ENCODE peak calls at places on chromosomes 12 and 14, in ten cellular contexts. One of them, this sample, is unnamed.
A peak's percentile ranks its signal among the peaks of the same experiment; 100 is the strongest.

GRCh38 chr14:41873379-41874034 is 266.8 kb downstream of the LRFN5 start:
- DNase-seq in body of pancreas: no peak
- DNase-seq in CD4-positive, alpha-beta T cell: no peak
- DNase-seq in NK-92 treated with Interleukin-12 subunit alpha and Interleukin-12 subunit beta, amount 100 ng/mL, for 24 hours: no peak
- DNase-seq in A549: no peak
- DNase-seq in iPS-NIHi11: peak; percentile 5
- DNase-seq in HT1080: no peak
- DNase-seq in T follicular helper cell: no peak
- DNase-seq in Calu3: no peak
- DNase-seq in GM03348: peak; percentile 3
- DNase-seq in this sample: no peak

GRCh38 chr12:131505561-131505960 is 205.3 kb upstream of the SFSWAP start:
- DNase-seq in body of pancreas: no peak
- DNase-seq in CD4-positive, alpha-beta T cell: no peak
- DNase-seq in NK-92 treated with Interleukin-12 subunit alpha and Interleukin-12 subunit beta, amount 100 ng/mL, for 24 hours: no peak
- DNase-seq in A549: no peak
- DNase-seq in iPS-NIHi11: no peak
- DNase-seq in HT1080: no peak
- DNase-seq in T follicular helper cell: no peak
- DNase-seq in Calu3: no peak
- DNase-seq in GM03348: no peak
- DNase-seq in this sample: no peak

GRCh38 chr12:57604454-57605307 is at the start of gene DTX3:
- DNase-seq in body of pancreas: peak; percentile 70
- DNase-seq in CD4-positive, alpha-beta T cell: peak; percentile 21
- DNase-seq in NK-92 treated with Interleukin-12 subunit alpha and Interleukin-12 subunit beta, amount 100 ng/mL, for 24 hours: peak; percentile 6
- DNase-seq in A549: no peak
- DNase-seq in iPS-NIHi11: peak; percentile 79
- DNase-seq in HT1080: no peak
- DNase-seq in T follicular helper cell: no peak
- DNase-seq in Calu3: peak; percentile 42
- DNase-seq in GM03348: peak; percentile 72
- DNase-seq in this sample: no peak

GRCh38 chr12:69719336-69720316 is 19.0 kb upstream of the RAB3IP start:
- DNase-seq in body of pancreas: no peak
- DNase-seq in CD4-positive, alpha-beta T cell: no peak
- DNase-seq in NK-92 treated with Interleukin-12 subunit alpha and Interleukin-12 subunit beta, amount 100 ng/mL, for 24 hours: no peak
- DNase-seq in A549: no peak
- DNase-seq in iPS-NIHi11: no peak
- DNase-seq in HT1080: no peak
- DNase-seq in T follicular helper cell: no peak
- DNase-seq in Calu3: no peak
- DNase-seq in GM03348: no peak
- DNase-seq in this sample: no peak

GRCh38 chr14:24394275-24394674 is 4.5 kb upstream of the NYNRIN start:
- DNase-seq in body of pancreas: no peak
- DNase-seq in CD4-positive, alpha-beta T cell: no peak
- DNase-seq in NK-92 treated with Interleukin-12 subunit alpha and Interleukin-12 subunit beta, amount 100 ng/mL, for 24 hours: no peak
- DNase-seq in A549: peak; percentile 14
- DNase-seq in iPS-NIHi11: no peak
- DNase-seq in HT1080: no peak
- DNase-seq in T follicular helper cell: no peak
- DNase-seq in Calu3: no peak
- DNase-seq in GM03348: no peak
- DNase-seq in this sample: no peak

GRCh38 chr14:93891756-93892504 is 35.2 kb upstream of the FAM181A start:
- DNase-seq in body of pancreas: no peak
- DNase-seq in CD4-positive, alpha-beta T cell: no peak
- DNase-seq in NK-92 treated with Interleukin-12 subunit alpha and Interleukin-12 subunit beta, amount 100 ng/mL, for 24 hours: no peak
- DNase-seq in A549: no peak
- DNase-seq in iPS-NIHi11: peak; percentile 38
- DNase-seq in HT1080: no peak
- DNase-seq in T follicular helper cell: no peak
- DNase-seq in Calu3: peak; percentile 43
- DNase-seq in GM03348: no peak
- DNase-seq in this sample: no peak

GRCh38 chr14:68625366-68626090 is 167.3 kb downstream of the ZFP36L1 start:
- DNase-seq in body of pancreas: no peak
- DNase-seq in CD4-positive, alpha-beta T cell: no peak
- DNase-seq in NK-92 treated with Interleukin-12 subunit alpha and Interleukin-12 subunit beta, amount 100 ng/mL, for 24 hours: no peak
- DNase-seq in A549: no peak
- DNase-seq in iPS-NIHi11: no peak
- DNase-seq in HT1080: no peak
- DNase-seq in T follicular helper cell: no peak
- DNase-seq in Calu3: no peak
- DNase-seq in GM03348: no peak
- DNase-seq in this sample: no peak

GRCh38 chr12:89919241-89919906 is 210.7 kb upstream of the ATP2B1 start:
- DNase-seq in body of pancreas: no peak
- DNase-seq in CD4-positive, alpha-beta T cell: no peak
- DNase-seq in NK-92 treated with Interleukin-12 subunit alpha and Interleukin-12 subunit beta, amount 100 ng/mL, for 24 hours: no peak
- DNase-seq in A549: no peak
- DNase-seq in iPS-NIHi11: no peak
- DNase-seq in HT1080: no peak
- DNase-seq in T follicular helper cell: no peak
- DNase-seq in Calu3: peak; percentile 26
- DNase-seq in GM03348: no peak
- DNase-seq in this sample: no peak

GRCh38 chr12:3119745-3120660 is 42.8 kb downstream of the TSPAN9 start:
- DNase-seq in body of pancreas: peak; percentile 86
- DNase-seq in CD4-positive, alpha-beta T cell: no peak
- DNase-seq in NK-92 treated with Interleukin-12 subunit alpha and Interleukin-12 subunit beta, amount 100 ng/mL, for 24 hours: no peak
- DNase-seq in A549: no peak
- DNase-seq in iPS-NIHi11: peak; percentile 62
- DNase-seq in HT1080: no peak
- DNase-seq in T follicular helper cell: no peak
- DNase-seq in Calu3: no peak
- DNase-seq in GM03348: peak; percentile 68
- DNase-seq in this sample: no peak

GRCh38 chr14:99876406-99876805 is 83.2 kb downstream of the EML1 start:
- DNase-seq in body of pancreas: no peak
- DNase-seq in CD4-positive, alpha-beta T cell: no peak
- DNase-seq in NK-92 treated with Interleukin-12 subunit alpha and Interleukin-12 subunit beta, amount 100 ng/mL, for 24 hours: no peak
- DNase-seq in A549: no peak
- DNase-seq in iPS-NIHi11: no peak
- DNase-seq in HT1080: no peak
- DNase-seq in T follicular helper cell: no peak
- DNase-seq in Calu3: no peak
- DNase-seq in GM03348: no peak
- DNase-seq in this sample: no peak

GRCh38 chr12:78036889-78037288 is 206.2 kb downstream of the NAV3 start:
- DNase-seq in body of pancreas: no peak
- DNase-seq in CD4-positive, alpha-beta T cell: no peak
- DNase-seq in NK-92 treated with Interleukin-12 subunit alpha and Interleukin-12 subunit beta, amount 100 ng/mL, for 24 hours: no peak
- DNase-seq in A549: no peak
- DNase-seq in iPS-NIHi11: no peak
- DNase-seq in HT1080: no peak
- DNase-seq in T follicular helper cell: no peak
- DNase-seq in Calu3: no peak
- DNase-seq in GM03348: no peak
- DNase-seq in this sample: no peak

GRCh38 chr14:95143813-95144620 is 13.3 kb downstream of the DICER1 start:
- DNase-seq in body of pancreas: no peak
- DNase-seq in CD4-positive, alpha-beta T cell: no peak
- DNase-seq in NK-92 treated with Interleukin-12 subunit alpha and Interleukin-12 subunit beta, amount 100 ng/mL, for 24 hours: no peak
- DNase-seq in A549: no peak
- DNase-seq in iPS-NIHi11: no peak
- DNase-seq in HT1080: no peak
- DNase-seq in T follicular helper cell: no peak
- DNase-seq in Calu3: no peak
- DNase-seq in GM03348: peak; percentile 23
- DNase-seq in this sample: no peak

GRCh38 chr12:52604859-52605258 is 3.6 kb upstream of the KRT72 start:
- DNase-seq in body of pancreas: no peak
- DNase-seq in CD4-positive, alpha-beta T cell: no peak
- DNase-seq in NK-92 treated with Interleukin-12 subunit alpha and Interleukin-12 subunit beta, amount 100 ng/mL, for 24 hours: no peak
- DNase-seq in A549: peak; percentile 27
- DNase-seq in iPS-NIHi11: no peak
- DNase-seq in HT1080: peak; percentile 17
- DNase-seq in T follicular helper cell: no peak
- DNase-seq in Calu3: no peak
- DNase-seq in GM03348: no peak
- DNase-seq in this sample: no peak

GRCh38 chr12:88298014-88298682 is 156.0 kb downstream of the TMTC3 start:
- DNase-seq in body of pancreas: no peak
- DNase-seq in CD4-positive, alpha-beta T cell: no peak
- DNase-seq in NK-92 treated with Interleukin-12 subunit alpha and Interleukin-12 subunit beta, amount 100 ng/mL, for 24 hours: no peak
- DNase-seq in A549: no peak
- DNase-seq in iPS-NIHi11: no peak
- DNase-seq in HT1080: no peak
- DNase-seq in T follicular helper cell: no peak
- DNase-seq in Calu3: no peak
- DNase-seq in GM03348: no peak
- DNase-seq in this sample: no peak

GRCh38 chr14:69769623-69770022 is 2.7 kb downstream of the SRSF5 start:
- DNase-seq in body of pancreas: peak; percentile 37
- DNase-seq in CD4-positive, alpha-beta T cell: no peak
- DNase-seq in NK-92 treated with Interleukin-12 subunit alpha and Interleukin-12 subunit beta, amount 100 ng/mL, for 24 hours: no peak
- DNase-seq in A549: no peak
- DNase-seq in iPS-NIHi11: no peak
- DNase-seq in HT1080: no peak
- DNase-seq in T follicular helper cell: no peak
- DNase-seq in Calu3: no peak
- DNase-seq in GM03348: no peak
- DNase-seq in this sample: no peak

GRCh38 chr14:74653386-74654138 is 41.5 kb upstream of the LTBP2 start:
- DNase-seq in body of pancreas: no peak
- DNase-seq in CD4-positive, alpha-beta T cell: no peak
- DNase-seq in NK-92 treated with Interleukin-12 subunit alpha and Interleukin-12 subunit beta, amount 100 ng/mL, for 24 hours: no peak
- DNase-seq in A549: no peak
- DNase-seq in iPS-NIHi11: no peak
- DNase-seq in HT1080: no peak
- DNase-seq in T follicular helper cell: no peak
- DNase-seq in Calu3: no peak
- DNase-seq in GM03348: peak; percentile 39
- DNase-seq in this sample: no peak

GRCh38 chr14:34237098-34237497 is 224.9 kb downstream of the SPTSSA start:
- DNase-seq in body of pancreas: no peak
- DNase-seq in CD4-positive, alpha-beta T cell: no peak
- DNase-seq in NK-92 treated with Interleukin-12 subunit alpha and Interleukin-12 subunit beta, amount 100 ng/mL, for 24 hours: no peak
- DNase-seq in A549: peak; percentile 33
- DNase-seq in iPS-NIHi11: no peak
- DNase-seq in HT1080: no peak
- DNase-seq in T follicular helper cell: no peak
- DNase-seq in Calu3: no peak
- DNase-seq in GM03348: no peak
- DNase-seq in this sample: no peak

GRCh38 chr14:61992139-61992538 is 229.9 kb downstream of the SNAPC1 start:
- DNase-seq in body of pancreas: no peak
- DNase-seq in CD4-positive, alpha-beta T cell: no peak
- DNase-seq in NK-92 treated with Interleukin-12 subunit alpha and Interleukin-12 subunit beta, amount 100 ng/mL, for 24 hours: no peak
- DNase-seq in A549: no peak
- DNase-seq in iPS-NIHi11: no peak
- DNase-seq in HT1080: no peak
- DNase-seq in T follicular helper cell: no peak
- DNase-seq in Calu3: no peak
- DNase-seq in GM03348: no peak
- DNase-seq in this sample: no peak

GRCh38 chr14:103444837-103445524 is 59.8 kb downstream of the MARK3 start:
- DNase-seq in body of pancreas: no peak
- DNase-seq in CD4-positive, alpha-beta T cell: no peak
- DNase-seq in NK-92 treated with Interleukin-12 subunit alpha and Interleukin-12 subunit beta, amount 100 ng/mL, for 24 hours: no peak
- DNase-seq in A549: peak; percentile 29
- DNase-seq in iPS-NIHi11: no peak
- DNase-seq in HT1080: no peak
- DNase-seq in T follicular helper cell: no peak
- DNase-seq in Calu3: no peak
- DNase-seq in GM03348: no peak
- DNase-seq in this sample: no peak

GRCh38 chr14:100860556-100861187 is 34.8 kb downstream of the MEG3 start:
- DNase-seq in body of pancreas: no peak
- DNase-seq in CD4-positive, alpha-beta T cell: no peak
- DNase-seq in NK-92 treated with Interleukin-12 subunit alpha and Interleukin-12 subunit beta, amount 100 ng/mL, for 24 hours: no peak
- DNase-seq in A549: no peak
- DNase-seq in iPS-NIHi11: no peak
- DNase-seq in HT1080: no peak
- DNase-seq in T follicular helper cell: no peak
- DNase-seq in Calu3: no peak
- DNase-seq in GM03348: no peak
- DNase-seq in this sample: no peak

GRCh38 chr14:71523630-71524320 is 408.5 kb upstream of the RGS6 start:
- DNase-seq in body of pancreas: no peak
- DNase-seq in CD4-positive, alpha-beta T cell: no peak
- DNase-seq in NK-92 treated with Interleukin-12 subunit alpha and Interleukin-12 subunit beta, amount 100 ng/mL, for 24 hours: no peak
- DNase-seq in A549: no peak
- DNase-seq in iPS-NIHi11: no peak
- DNase-seq in HT1080: no peak
- DNase-seq in T follicular helper cell: no peak
- DNase-seq in Calu3: no peak
- DNase-seq in GM03348: no peak
- DNase-seq in this sample: no peak

GRCh38 chr12:130236421-130236820 is 74.2 kb downstream of the FZD10 start:
- DNase-seq in body of pancreas: no peak
- DNase-seq in CD4-positive, alpha-beta T cell: no peak
- DNase-seq in NK-92 treated with Interleukin-12 subunit alpha and Interleukin-12 subunit beta, amount 100 ng/mL, for 24 hours: no peak
- DNase-seq in A549: no peak
- DNase-seq in iPS-NIHi11: no peak
- DNase-seq in HT1080: no peak
- DNase-seq in T follicular helper cell: no peak
- DNase-seq in Calu3: no peak
- DNase-seq in GM03348: no peak
- DNase-seq in this sample: no peak

GRCh38 chr12:119642986-119643385 is 24.9 kb upstream of the PRKAB1 start:
- DNase-seq in body of pancreas: no peak
- DNase-seq in CD4-positive, alpha-beta T cell: no peak
- DNase-seq in NK-92 treated with Interleukin-12 subunit alpha and Interleukin-12 subunit beta, amount 100 ng/mL, for 24 hours: no peak
- DNase-seq in A549: no peak
- DNase-seq in iPS-NIHi11: peak; percentile 46
- DNase-seq in HT1080: no peak
- DNase-seq in T follicular helper cell: no peak
- DNase-seq in Calu3: no peak
- DNase-seq in GM03348: no peak
- DNase-seq in this sample: no peak

GRCh38 chr14:60102389-60102788 is 10.7 kb downstream of the PCNX4 start:
- DNase-seq in body of pancreas: no peak
- DNase-seq in CD4-positive, alpha-beta T cell: no peak
- DNase-seq in NK-92 treated with Interleukin-12 subunit alpha and Interleukin-12 subunit beta, amount 100 ng/mL, for 24 hours: no peak
- DNase-seq in A549: no peak
- DNase-seq in iPS-NIHi11: no peak
- DNase-seq in HT1080: no peak
- DNase-seq in T follicular helper cell: no peak
- DNase-seq in Calu3: no peak
- DNase-seq in GM03348: peak; percentile 49
- DNase-seq in this sample: no peak

GRCh38 chr14:35258420-35258819 is 33.8 kb upstream of the PSMA6 start:
- DNase-seq in body of pancreas: no peak
- DNase-seq in CD4-positive, alpha-beta T cell: no peak
- DNase-seq in NK-92 treated with Interleukin-12 subunit alpha and Interleukin-12 subunit beta, amount 100 ng/mL, for 24 hours: no peak
- DNase-seq in A549: no peak
- DNase-seq in iPS-NIHi11: no peak
- DNase-seq in HT1080: no peak
- DNase-seq in T follicular helper cell: no peak
- DNase-seq in Calu3: no peak
- DNase-seq in GM03348: no peak
- DNase-seq in this sample: no peak

GRCh38 chr12:112350593-112351592 is 31.3 kb downstream of the HECTD4 start:
- DNase-seq in body of pancreas: no peak
- DNase-seq in CD4-positive, alpha-beta T cell: no peak
- DNase-seq in NK-92 treated with Interleukin-12 subunit alpha and Interleukin-12 subunit beta, amount 100 ng/mL, for 24 hours: no peak
- DNase-seq in A549: no peak
- DNase-seq in iPS-NIHi11: no peak
- DNase-seq in HT1080: no peak
- DNase-seq in T follicular helper cell: no peak
- DNase-seq in Calu3: no peak
- DNase-seq in GM03348: peak; percentile 54
- DNase-seq in this sample: no peak

GRCh38 chr12:95118138-95118787 is 44.8 kb upstream of the NR2C1 start:
- DNase-seq in body of pancreas: no peak
- DNase-seq in CD4-positive, alpha-beta T cell: no peak
- DNase-seq in NK-92 treated with Interleukin-12 subunit alpha and Interleukin-12 subunit beta, amount 100 ng/mL, for 24 hours: no peak
- DNase-seq in A549: peak; percentile 80
- DNase-seq in iPS-NIHi11: no peak
- DNase-seq in HT1080: peak; percentile 92
- DNase-seq in T follicular helper cell: no peak
- DNase-seq in Calu3: peak; percentile 48
- DNase-seq in GM03348: peak; percentile 82
- DNase-seq in this sample: no peak

GRCh38 chr12:64670856-64671639 is 60.8 kb downstream of the RASSF3 start:
- DNase-seq in body of pancreas: peak; percentile 51
- DNase-seq in CD4-positive, alpha-beta T cell: no peak
- DNase-seq in NK-92 treated with Interleukin-12 subunit alpha and Interleukin-12 subunit beta, amount 100 ng/mL, for 24 hours: no peak
- DNase-seq in A549: peak; percentile 74
- DNase-seq in iPS-NIHi11: no peak
- DNase-seq in HT1080: peak; percentile 72
- DNase-seq in T follicular helper cell: no peak
- DNase-seq in Calu3: peak; percentile 37
- DNase-seq in GM03348: peak; percentile 40
- DNase-seq in this sample: no peak

This sample was measured in T-helper 17 cell.